ENCODE peak calls at places on chromosomes 13 and 19, in eight cellular contexts. M, D, B, P, E, H, O and V are unnamed samples.

GRCh38 chr19:50517704-50518075 is 4.0 kb upstream of the ASPDH start:
- DNase-seq in M (no peak), D (no peak), B (no peak), P (no peak), E (no peak), H (no peak), O (no peak), V (no peak)

GRCh38 chr13:51636349-51636890 is 52.2 kb downstream of the WDFY2 start:
- DNase-seq in M (peak; percentile 31), D (no peak), B (no peak), P (no peak), E (no peak), H (no peak), O (no peak), V (no peak)

GRCh38 chr13:44267966-44268365 is 105.7 kb upstream of the SERP2 start:
- DNase-seq in M (no peak), D (no peak), B (no peak), P (peak; percentile 92), E (peak; percentile 91), H (no peak), O (peak; percentile 80), V (no peak)

GRCh38 chr13:99702687-99703319 is 201.5 kb downstream of the TM9SF2 start:
- DNase-seq in M (no peak), D (no peak), B (no peak), P (no peak), E (no peak), H (no peak), O (no peak), V (no peak)

GRCh38 chr19:31118292-31118925 is 230.8 kb downstream of the TSHZ3 start:
- DNase-seq in M (no peak), D (no peak), B (peak; percentile 23), P (no peak), E (no peak), H (no peak), O (no peak), V (no peak)

GRCh38 chr19:50983625-50984292 is at the start of gene KLK7:
- DNase-seq in M (no peak), D (no peak), B (no peak), P (no peak), E (no peak), H (no peak), O (no peak), V (no peak)

GRCh38 chr13:34869737-34870136 is 72.3 kb upstream of the NBEA start:
- DNase-seq in M (no peak), D (no peak), B (no peak), P (no peak), E (no peak), H (no peak), O (no peak), V (no peak)

GRCh38 chr19:45863840-45864628 is at the start of gene FOXA3:
- DNase-seq in M (peak; percentile 87), D (peak; percentile 38), B (no peak), P (no peak), E (no peak), H (peak; percentile 87), O (no peak), V (peak; percentile 92)

GRCh38 chr19:54937926-54938325 is 9.4 kb downstream of the NLRP7 start:
- DNase-seq in M (no peak), D (no peak), B (no peak), P (no peak), E (no peak), H (no peak), O (no peak), V (no peak)

GRCh38 chr19:45391346-45391745 is 13.5 kb downstream of the PPP1R13L start:
- DNase-seq in M (peak; percentile 48), D (no peak), B (no peak), P (no peak), E (no peak), H (peak; percentile 71), O (no peak), V (no peak)

GRCh38 chr19:16067205-16067938 is 8.9 kb upstream of the TPM4 start:
- DNase-seq in M (no peak), D (no peak), B (peak; percentile 80), P (peak; percentile 84), E (peak; percentile 88), H (no peak), O (peak; percentile 92), V (peak; percentile 69)

GRCh38 chr19:10000171-10000826 is 10.0 kb downstream of the COL5A3 start:
- DNase-seq in M (peak; percentile 76), D (peak; percentile 80), B (peak; percentile 67), P (no peak), E (peak; percentile 73), H (peak; percentile 89), O (peak; percentile 69), V (peak; percentile 72)

GRCh38 chr19:16355293-16356043 is 30.8 kb downstream of the KLF2 start:
- DNase-seq in M (no peak), D (peak; percentile 35), B (no peak), P (no peak), E (no peak), H (no peak), O (no peak), V (no peak)

GRCh38 chr13:26961890-26962615 is 201.5 kb upstream of the GPR12 start:
- DNase-seq in M (peak; percentile 94), D (no peak), B (no peak), P (no peak), E (no peak), H (no peak), O (no peak), V (peak; percentile 49)

GRCh38 chr19:37953576-37954303 is 46.7 kb downstream of the SIPA1L3 start:
- DNase-seq in M (no peak), D (no peak), B (no peak), P (no peak), E (peak; percentile 33), H (no peak), O (no peak), V (no peak)

GRCh38 chr19:2084993-2085720 is 11.0 kb downstream of the MOB3A start:
- DNase-seq in M (no peak), D (no peak), B (peak; percentile 65), P (no peak), E (peak; percentile 65), H (peak; percentile 20), O (peak; percentile 93), V (no peak)

GRCh38 chr19:28009696-28010095 is 1203.3 kb downstream of the UQCRFS1 start:
- DNase-seq in M (no peak), D (no peak), B (no peak), P (no peak), E (peak; percentile 37), H (no peak), O (no peak), V (no peak)

GRCh38 chr13:40672310-40673060 is 6.0 kb upstream of the FOXO1 start:
- DNase-seq in M (no peak), D (peak; percentile 18), B (no peak), P (peak; percentile 22), E (peak; percentile 26), H (peak; percentile 59), O (peak; percentile 90), V (peak; percentile 33)

GRCh38 chr19:7832009-7832408 is 2.0 kb downstream of the EVI5L start:
- DNase-seq in M (no peak), D (no peak), B (no peak), P (no peak), E (no peak), H (no peak), O (no peak), V (no peak)

GRCh38 chr19:7830823-7831222 is 805 bp downstream of the EVI5L start:
- DNase-seq in M (no peak), D (no peak), B (no peak), P (no peak), E (no peak), H (no peak), O (no peak), V (no peak)

GRCh38 chr19:7830272-7830771 is 304 bp downstream of the EVI5L start:
- DNase-seq in M (no peak), D (no peak), B (no peak), P (no peak), E (no peak), H (no peak), O (no peak), V (no peak)

GRCh38 chr19:7832781-7833180 is 2.8 kb downstream of the EVI5L start:
- DNase-seq in M (no peak), D (no peak), B (no peak), P (no peak), E (peak; percentile 22), H (no peak), O (no peak), V (no peak)

DNA sequence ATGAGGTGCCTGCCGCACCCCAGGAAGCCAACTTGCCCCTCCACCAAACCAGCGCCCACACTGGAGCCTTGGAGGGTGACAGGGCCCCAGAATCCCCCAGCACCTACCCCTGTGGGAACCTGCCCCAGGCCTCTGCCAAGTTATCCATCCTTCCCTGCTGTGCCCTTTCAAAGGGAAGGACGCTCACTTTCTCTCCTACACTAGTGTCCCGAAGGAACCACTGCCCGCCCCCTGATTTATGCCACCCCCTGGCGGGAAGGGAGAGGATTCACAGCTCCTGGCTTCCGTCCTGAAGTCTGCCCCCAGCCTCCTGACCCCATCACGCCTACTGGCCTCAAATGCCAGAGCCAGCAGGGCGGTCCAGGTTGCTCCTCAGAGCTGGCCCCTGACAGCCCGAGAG is 1.4 kb downstream of the EVI5L start:
- DNase-seq in M (peak; percentile 42), D (no peak), B (no peak), P (no peak), E (peak; percentile 46), H (no peak), O (peak; percentile 68), V (peak; percentile 64)
- TF ChIP-seq CTCF in M (peak; percentile 24), D (peak; percentile 13), B (no peak), P (peak; percentile 35), E (peak; percentile 50), H (peak; percentile 13), O (peak; percentile 33), V (peak; percentile 39)

DNA sequence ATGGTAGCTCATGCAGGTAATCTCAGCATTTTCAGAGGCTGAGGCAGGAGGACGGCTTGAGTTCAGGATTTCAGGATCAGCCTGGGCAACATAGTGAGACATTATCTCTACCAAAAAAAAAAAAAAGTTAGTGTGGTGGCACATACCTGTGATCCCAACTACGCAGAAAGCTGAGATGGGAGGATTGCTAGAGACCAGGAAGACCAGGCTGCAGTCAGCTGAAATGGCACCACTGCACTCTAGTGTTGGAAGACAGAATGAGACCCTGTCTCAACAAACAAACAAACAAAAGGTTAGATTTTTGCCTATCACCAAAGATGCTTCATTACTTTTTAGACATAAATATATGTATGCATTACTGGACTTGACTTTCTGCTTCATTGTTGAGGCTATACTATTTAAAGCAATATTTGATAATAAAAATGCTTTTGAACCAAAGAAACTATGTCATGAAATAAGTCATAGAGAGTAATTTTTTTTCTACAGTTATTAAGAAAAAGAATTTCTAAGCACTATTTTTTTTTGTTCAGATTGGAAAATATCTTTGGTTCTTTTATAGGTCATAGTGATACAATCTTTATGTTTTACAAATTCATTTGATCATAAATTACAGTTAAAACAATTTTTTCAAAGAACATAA is 1180.1 kb upstream of the ATXN8OS start:
- DNase-seq in M (peak; percentile 57), D (peak; percentile 67), B (no peak), P (no peak), E (no peak), H (peak; percentile 6), O (peak; percentile 62), V (peak; percentile 2)
- TF ChIP-seq CTCF in M (peak; percentile 78), D (peak; percentile 95), B (no peak), P (no peak), E (no peak), H (peak; percentile 81), O (peak; percentile 82), V (no peak)

GRCh38 chr13:57948884-57949283 is 317.3 kb downstream of the PCDH17 start:
- DNase-seq in M (no peak), D (no peak), B (no peak), P (no peak), E (no peak), H (no peak), O (peak; percentile 33), V (no peak)
- TF ChIP-seq CTCF in M (no peak), D (no peak), B (no peak), P (no peak), E (no peak), H (no peak), O (no peak), V (no peak)

GRCh38 chr19:20278342-20278741 is 111.3 kb downstream of the ZNF486 start:
- DNase-seq in M (no peak), D (no peak), B (no peak), P (peak; percentile 1), E (no peak), H (no peak), O (peak; percentile 30), V (peak; percentile 1)
- TF ChIP-seq CTCF in M (no peak), D (no peak), B (no peak), P (peak; percentile 39), E (no peak), H (no peak), O (peak; percentile 33), V (no peak)